ENCODE peak calls at places on chromosomes 11 and 22, in six cellular contexts. One of them, this sample, is unnamed. For H3K4me1, the result is how much of the 10 kb centered on the place peaks cover.

GRCh38 chr22:24695958-24696511 is 78.5 kb downstream of the PIWIL3 start:
- DNase-seq in CD8-positive, alpha-beta memory T cell: no peak
- DNase-seq in transverse colon: no peak
- DNase-seq in body of pancreas: peak
- DNase-seq in right atrium auricular region: no peak
- DNase-seq in left ventricle myocardium inferior: peak
- DNase-seq in this sample: peak

GRCh38 chr11:134252539-134253188 is 488 bp downstream of the THYN1 start:
- DNase-seq in CD8-positive, alpha-beta memory T cell: no peak
- DNase-seq in transverse colon: no peak
- DNase-seq in body of pancreas: peak
- DNase-seq in right atrium auricular region: no peak
- DNase-seq in left ventricle myocardium inferior: no peak
- DNase-seq in this sample: peak

GRCh38 chr11:20156280-20156875 is 3.9 kb downstream of the DBX1 start:
- DNase-seq in CD8-positive, alpha-beta memory T cell: peak
- DNase-seq in transverse colon: peak
- DNase-seq in body of pancreas: peak
- DNase-seq in right atrium auricular region: no peak
- DNase-seq in left ventricle myocardium inferior: no peak
- DNase-seq in this sample: peak

GRCh38 chr11:66494935-66495334 is 14.7 kb downstream of the DPP3 start:
- DNase-seq in CD8-positive, alpha-beta memory T cell: no peak
- DNase-seq in transverse colon: no peak
- DNase-seq in body of pancreas: no peak
- DNase-seq in right atrium auricular region: no peak
- DNase-seq in left ventricle myocardium inferior: no peak
- DNase-seq in this sample: no peak

GRCh38 chr11:102760355-102761035 is 19.9 kb downstream of the MMP10 start:
- DNase-seq in CD8-positive, alpha-beta memory T cell: no peak
- DNase-seq in transverse colon: no peak
- DNase-seq in body of pancreas: no peak
- DNase-seq in right atrium auricular region: no peak
- DNase-seq in left ventricle myocardium inferior: no peak
- DNase-seq in this sample: no peak

GRCh38 chr11:111917312-111917711 is 1.4 kb upstream of the C11orf52 start:
- DNase-seq in CD8-positive, alpha-beta memory T cell: no peak
- DNase-seq in transverse colon: no peak
- DNase-seq in body of pancreas: no peak
- DNase-seq in right atrium auricular region: no peak
- DNase-seq in left ventricle myocardium inferior: no peak
- DNase-seq in this sample: no peak

GRCh38 chr11:124971810-124972209 is 17.8 kb downstream of the CCDC15 start:
- DNase-seq in CD8-positive, alpha-beta memory T cell: no peak
- DNase-seq in transverse colon: no peak
- DNase-seq in body of pancreas: no peak
- DNase-seq in right atrium auricular region: no peak
- DNase-seq in left ventricle myocardium inferior: no peak
- DNase-seq in this sample: no peak

GRCh38 chr11:21465203-21465602 is 727.7 kb upstream of the ANO5 start:
- DNase-seq in CD8-positive, alpha-beta memory T cell: no peak
- DNase-seq in transverse colon: no peak
- DNase-seq in body of pancreas: no peak
- DNase-seq in right atrium auricular region: no peak
- DNase-seq in left ventricle myocardium inferior: no peak
- DNase-seq in this sample: no peak

GRCh38 chr11:99325807-99326206 is 305.1 kb downstream of the CNTN5 start:
- DNase-seq in CD8-positive, alpha-beta memory T cell: no peak
- DNase-seq in transverse colon: no peak
- DNase-seq in body of pancreas: no peak
- DNase-seq in right atrium auricular region: no peak
- DNase-seq in left ventricle myocardium inferior: no peak
- DNase-seq in this sample: no peak

GRCh38 chr11:76054330-76054729 is 152.0 kb downstream of the WNT11 start:
- DNase-seq in CD8-positive, alpha-beta memory T cell: no peak
- DNase-seq in transverse colon: no peak
- DNase-seq in body of pancreas: no peak
- DNase-seq in right atrium auricular region: no peak
- DNase-seq in left ventricle myocardium inferior: no peak
- DNase-seq in this sample: no peak

GRCh38 chr11:95092549-95093324 is 3.1 kb downstream of the ENDOD1 start:
- DNase-seq in CD8-positive, alpha-beta memory T cell: no peak
- DNase-seq in transverse colon: peak
- DNase-seq in body of pancreas: no peak
- DNase-seq in right atrium auricular region: no peak
- DNase-seq in left ventricle myocardium inferior: no peak
- DNase-seq in this sample: peak

GRCh38 chr11:261624-262023 is 16.6 kb upstream of the NLRP6 start:
- DNase-seq in CD8-positive, alpha-beta memory T cell: no peak
- DNase-seq in transverse colon: no peak
- DNase-seq in body of pancreas: no peak
- DNase-seq in right atrium auricular region: no peak
- DNase-seq in left ventricle myocardium inferior: no peak
- DNase-seq in this sample: no peak

GRCh38 chr11:68872216-68873003 is 30.7 kb upstream of the CPT1A start:
- DNase-seq in CD8-positive, alpha-beta memory T cell: no peak
- DNase-seq in transverse colon: no peak
- DNase-seq in body of pancreas: no peak
- DNase-seq in right atrium auricular region: no peak
- DNase-seq in left ventricle myocardium inferior: no peak
- DNase-seq in this sample: no peak

GRCh38 chr11:17386331-17387084 is 2.0 kb downstream of the KCNJ11 start:
- DNase-seq in CD8-positive, alpha-beta memory T cell: no peak
- DNase-seq in transverse colon: peak
- DNase-seq in body of pancreas: peak
- DNase-seq in right atrium auricular region: no peak
- DNase-seq in left ventricle myocardium inferior: peak
- DNase-seq in this sample: peak

GRCh38 chr11:123742778-123743177 is 1.3 kb upstream of the ZNF202 start:
- DNase-seq in CD8-positive, alpha-beta memory T cell: no peak
- DNase-seq in transverse colon: no peak
- DNase-seq in body of pancreas: no peak
- DNase-seq in right atrium auricular region: no peak
- DNase-seq in left ventricle myocardium inferior: no peak
- DNase-seq in this sample: no peak

GRCh38 chr22:46390652-46391301 is 55.3 kb downstream of the TRMU start:
- DNase-seq in CD8-positive, alpha-beta memory T cell: no peak
- DNase-seq in transverse colon: peak
- DNase-seq in body of pancreas: peak
- DNase-seq in right atrium auricular region: no peak
- DNase-seq in left ventricle myocardium inferior: peak
- DNase-seq in this sample: no peak

GRCh38 chr22:27896251-27896650 is 22.8 kb downstream of the PITPNB start:
- DNase-seq in CD8-positive, alpha-beta memory T cell: no peak
- DNase-seq in transverse colon: peak
- DNase-seq in body of pancreas: peak
- DNase-seq in right atrium auricular region: no peak
- DNase-seq in left ventricle myocardium inferior: peak
- DNase-seq in this sample: no peak

GRCh38 chr11:59175104-59175503 is 3.2 kb downstream of the DTX4 start:
- DNase-seq in CD8-positive, alpha-beta memory T cell: no peak
- DNase-seq in transverse colon: no peak
- DNase-seq in body of pancreas: no peak
- DNase-seq in right atrium auricular region: no peak
- DNase-seq in left ventricle myocardium inferior: no peak
- DNase-seq in this sample: no peak

GRCh38 chr22:27627444-27627833 is 174.1 kb downstream of the MN1 start:
- DNase-seq in CD8-positive, alpha-beta memory T cell: no peak
- DNase-seq in transverse colon: no peak
- DNase-seq in body of pancreas: no peak
- DNase-seq in right atrium auricular region: no peak
- DNase-seq in left ventricle myocardium inferior: no peak
- DNase-seq in this sample: no peak

GRCh38 chr22:38572065-38572464 is 2.1 kb upstream of the DMC1 start:
- DNase-seq in CD8-positive, alpha-beta memory T cell: no peak
- DNase-seq in transverse colon: peak
- DNase-seq in body of pancreas: peak
- DNase-seq in right atrium auricular region: no peak
- DNase-seq in left ventricle myocardium inferior: no peak
- DNase-seq in this sample: peak

GRCh38 chr11:133503776-133504175 is 28.5 kb downstream of the OPCML start:
- DNase-seq in CD8-positive, alpha-beta memory T cell: no peak
- DNase-seq in transverse colon: no peak
- DNase-seq in body of pancreas: no peak
- DNase-seq in right atrium auricular region: no peak
- DNase-seq in left ventricle myocardium inferior: no peak
- DNase-seq in this sample: no peak

GRCh38 chr11:36996795-36997194 is 398.8 kb upstream of the RAG2 start:
- DNase-seq in CD8-positive, alpha-beta memory T cell: no peak
- DNase-seq in transverse colon: no peak
- DNase-seq in body of pancreas: no peak
- DNase-seq in right atrium auricular region: no peak
- DNase-seq in left ventricle myocardium inferior: no peak
- DNase-seq in this sample: no peak
- H3K27ac ChIP-seq in CD8-positive, alpha-beta memory T cell: no peak
- H3K27ac ChIP-seq in transverse colon: no peak
- H3K27ac ChIP-seq in body of pancreas: no peak
- H3K27ac ChIP-seq in right atrium auricular region: no peak
- H3K27ac ChIP-seq in left ventricle myocardium inferior: no peak
- H3K27ac ChIP-seq in this sample: no peak

GRCh38 chr22:33787645-33788456 is 132.4 kb downstream of the LARGE1 start:
- DNase-seq in CD8-positive, alpha-beta memory T cell: no peak
- DNase-seq in transverse colon: no peak
- DNase-seq in body of pancreas: no peak
- DNase-seq in right atrium auricular region: no peak
- DNase-seq in left ventricle myocardium inferior: no peak
- DNase-seq in this sample: no peak
- H3K4me1 ChIP-seq in CD8-positive, alpha-beta memory T cell: under half
- H3K4me1 ChIP-seq in transverse colon: under half
- H3K4me1 ChIP-seq in body of pancreas: under half
- H3K4me1 ChIP-seq in right atrium auricular region: under half
- H3K4me1 ChIP-seq in left ventricle myocardium inferior: under half
- H3K4me1 ChIP-seq in this sample: under half

GRCh38 chr11:67631427-67631826 is 1.7 kb upstream of the NUDT8 start:
- DNase-seq in CD8-positive, alpha-beta memory T cell: no peak
- DNase-seq in transverse colon: peak
- DNase-seq in body of pancreas: no peak
- DNase-seq in right atrium auricular region: no peak
- DNase-seq in left ventricle myocardium inferior: no peak
- DNase-seq in this sample: peak
- H3K4me3 ChIP-seq in CD8-positive, alpha-beta memory T cell: no peak
- H3K4me3 ChIP-seq in transverse colon: no peak
- H3K4me3 ChIP-seq in body of pancreas: no peak
- H3K4me3 ChIP-seq in right atrium auricular region: no peak
- H3K4me3 ChIP-seq in left ventricle myocardium inferior: no peak
- H3K4me3 ChIP-seq in this sample: no peak

GRCh38 chr11:12270215-12270797 is 107.1 kb upstream of the PARVA start:
- DNase-seq in CD8-positive, alpha-beta memory T cell: no peak
- DNase-seq in transverse colon: no peak
- DNase-seq in body of pancreas: no peak
- DNase-seq in right atrium auricular region: no peak
- DNase-seq in left ventricle myocardium inferior: no peak
- DNase-seq in this sample: no peak

GRCh38 chr11:12270817-12271216 is 106.6 kb upstream of the PARVA start:
- DNase-seq in CD8-positive, alpha-beta memory T cell: no peak
- DNase-seq in transverse colon: no peak
- DNase-seq in body of pancreas: no peak
- DNase-seq in right atrium auricular region: no peak
- DNase-seq in left ventricle myocardium inferior: no peak
- DNase-seq in this sample: no peak

GRCh38 chr11:12271241-12271640 is 106.1 kb upstream of the PARVA start:
- DNase-seq in CD8-positive, alpha-beta memory T cell: peak
- DNase-seq in transverse colon: no peak
- DNase-seq in body of pancreas: peak
- DNase-seq in right atrium auricular region: no peak
- DNase-seq in left ventricle myocardium inferior: no peak
- DNase-seq in this sample: no peak

GRCh38 chr11:12269104-12269441 is 108.3 kb upstream of the PARVA start:
- DNase-seq in CD8-positive, alpha-beta memory T cell: no peak
- DNase-seq in transverse colon: no peak
- DNase-seq in body of pancreas: peak
- DNase-seq in right atrium auricular region: no peak
- DNase-seq in left ventricle myocardium inferior: no peak
- DNase-seq in this sample: peak

DNA sequence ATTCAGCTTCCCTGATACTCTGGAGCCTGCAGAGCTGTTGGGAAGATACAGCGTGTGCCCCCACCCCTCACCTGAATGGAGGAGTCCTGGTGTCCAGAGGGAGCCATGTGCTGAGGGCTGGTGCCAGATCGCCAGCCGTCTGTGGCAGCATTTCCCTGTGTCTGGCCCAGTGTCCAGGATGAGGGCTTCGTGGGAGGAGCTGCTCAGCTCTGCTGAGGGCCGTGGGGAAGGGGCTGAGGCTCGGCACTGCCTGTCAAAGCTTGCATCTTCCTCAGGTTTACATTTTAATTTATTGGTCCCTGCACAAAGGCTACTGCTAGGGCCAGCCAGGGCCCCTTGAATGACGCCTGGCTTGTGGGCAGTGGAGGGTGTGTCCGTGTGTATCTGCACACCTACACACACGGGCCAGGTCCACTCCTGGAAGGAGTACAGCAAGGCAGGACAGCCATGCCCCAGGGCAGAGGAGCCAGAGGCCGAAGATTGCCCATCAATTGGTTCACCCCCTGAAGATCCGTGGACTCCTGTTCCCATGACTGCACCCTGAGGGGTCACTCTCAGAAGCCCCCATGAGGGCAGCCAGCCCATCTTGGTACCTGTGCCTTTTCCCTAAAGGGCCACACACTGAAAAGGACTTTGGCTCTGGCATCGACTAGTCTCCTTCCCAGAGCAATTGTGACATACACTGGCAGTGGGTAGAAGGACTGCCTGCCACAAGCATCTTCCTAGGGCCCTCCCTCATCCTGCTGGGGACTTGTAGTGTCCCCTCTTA is 107.7 kb upstream of the PARVA start:
- DNase-seq in CD8-positive, alpha-beta memory T cell: no peak
- DNase-seq in transverse colon: no peak
- DNase-seq in body of pancreas: no peak
- DNase-seq in right atrium auricular region: no peak
- DNase-seq in left ventricle myocardium inferior: no peak
- DNase-seq in this sample: peak
- H3K27ac ChIP-seq in CD8-positive, alpha-beta memory T cell: no peak
- H3K27ac ChIP-seq in transverse colon: peak
- H3K27ac ChIP-seq in body of pancreas: peak
- H3K27ac ChIP-seq in right atrium auricular region: peak
- H3K27ac ChIP-seq in left ventricle myocardium inferior: peak
- H3K27ac ChIP-seq in this sample: no peak

This sample was measured in colonic mucosa.